ENCODE peak calls at places on chromosomes 3 and 15, in six cellular contexts. V, D, W, G, L and H are unnamed samples.

GRCh38 chr15:67146875-67147381 is 81.5 kb downstream of the SMAD3 start:
- DNase-seq in V (no peak), L (no peak), W (no peak), G (peak; percentile 93), D (peak; percentile 96), H (no peak)

GRCh38 chr15:31374489-31374888 is 47.9 kb downstream of the KLF13 start:
- DNase-seq in D (peak; percentile 15), V (no peak), G (no peak), W (no peak), L (no peak), H (no peak)

GRCh38 chr15:66906660-66907059 is 158.7 kb upstream of the SMAD3 start:
- DNase-seq in W (no peak), L (peak; percentile 8), G (no peak), V (no peak), D (no peak), H (no peak)

GRCh38 chr15:58391088-58391487 is 40.7 kb upstream of the LIPC start:
- DNase-seq in W (no peak), L (no peak), V (no peak), G (no peak), D (no peak), H (no peak)

GRCh38 chr3:114878119-114878839 is 268.8 kb downstream of the ZBTB20 start:
- DNase-seq in W (no peak), D (peak; percentile 80), L (no peak), G (peak; percentile 66), V (no peak), H (no peak)

GRCh38 chr3:195460355-195460754 is 17.5 kb upstream of the ACAP2 start:
- DNase-seq in L (no peak), W (no peak), D (no peak), G (no peak), V (no peak), H (no peak)

GRCh38 chr3:17602126-17602525 is 140.3 kb downstream of the TBC1D5 start:
- DNase-seq in L (no peak), W (no peak), V (no peak), D (peak; percentile 4), G (peak; percentile 57), H (no peak)

GRCh38 chr3:195171093-195171873 is 99.7 kb downstream of the XXYLT1 start:
- DNase-seq in W (no peak), L (no peak), G (no peak), V (no peak), D (no peak), H (no peak)

GRCh38 chr3:139772539-139773500 is 95.0 kb upstream of the NMNAT3 start:
- DNase-seq in D (peak; percentile 66), W (no peak), G (peak; percentile 99), V (no peak), L (no peak), H (peak; percentile 78)

GRCh38 chr15:73786518-73786917 is 33.4 kb upstream of the INSYN1 start:
- DNase-seq in G (no peak), D (no peak), V (no peak), W (no peak), L (peak; percentile 82), H (no peak)

GRCh38 chr3:185527364-185527763 is 25.0 kb downstream of the LIPH start:
- DNase-seq in L (no peak), V (no peak), W (no peak), G (no peak), D (no peak), H (no peak)

GRCh38 chr15:38708672-38709188 is 144.1 kb upstream of the RASGRP1 start:
- DNase-seq in V (no peak), D (no peak), L (no peak), G (peak; percentile 25), W (no peak), H (peak; percentile 17)

GRCh38 chr15:101171954-101172353 is 79.9 kb downstream of the CHSY1 start:
- DNase-seq in D (no peak), W (no peak), L (no peak), V (no peak), G (no peak), H (no peak)
- H3K4me1 ChIP-seq in D (peaks cover 36% of the 10 kb centered on the region), W (peaks cover 11% of the 10 kb centered on the region), L (no peaks in the 10 kb centered on the region), V (no peaks in the 10 kb centered on the region), G (peaks cover 59% of the 10 kb centered on the region), H (peaks cover 14% of the 10 kb centered on the region)

DNA sequence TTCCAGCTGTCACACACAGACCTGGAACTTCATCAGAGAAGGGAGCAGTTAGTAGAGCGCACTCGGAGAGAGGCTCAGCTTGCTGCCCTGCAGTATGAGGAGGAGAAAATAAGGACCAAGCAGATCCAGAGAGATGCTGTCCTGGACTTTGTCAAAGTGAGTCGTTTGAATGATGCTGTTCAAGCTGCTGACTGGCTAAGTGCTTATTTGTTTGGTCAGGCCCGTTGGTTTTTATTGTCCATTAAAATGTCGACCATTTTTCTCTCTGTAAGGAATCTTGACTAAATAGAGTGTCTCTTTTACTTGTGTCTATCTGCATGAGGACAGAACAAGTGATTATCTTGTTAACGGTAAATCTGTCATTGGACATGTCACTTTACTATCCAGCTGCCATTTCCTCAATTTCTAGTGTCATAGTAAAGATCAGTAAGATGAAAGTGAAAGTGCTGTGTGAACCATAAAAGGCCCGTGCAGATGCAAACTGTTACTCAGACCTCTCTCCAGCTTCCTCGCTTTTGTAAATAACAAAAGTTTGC is 56.9 kb downstream of the LRCH3 start:
- DNase-seq in L (no peak), D (peak; percentile 49), W (peak; percentile 58), V (no peak), G (no peak), H (no peak)
- H3K9ac ChIP-seq in L (no peak overlapping the region), D (peak overlapping the region; percentile 9), W (peak overlapping the region; percentile 47), V (no peak overlapping the region), G (no peak overlapping the region), H (peak overlapping the region; percentile 64)

GRCh38 chr3:12990781-12991480 is 82.3 kb downstream of the IQSEC1 start:
- DNase-seq in V (no peak), L (no peak), W (no peak), G (peak; percentile 88), D (peak; percentile 94), H (peak; percentile 85)

GRCh38 chr3:12986986-12987385 is 86.2 kb downstream of the IQSEC1 start:
- DNase-seq in W (no peak), V (no peak), L (no peak), D (no peak), G (no peak), H (no peak)

GRCh38 chr3:12987602-12988001 is 85.6 kb downstream of the IQSEC1 start:
- DNase-seq in L (no peak), W (no peak), V (no peak), D (no peak), G (no peak), H (no peak)

GRCh38 chr3:12990306-12990705 is 82.9 kb downstream of the IQSEC1 start:
- DNase-seq in L (no peak), G (no peak), V (no peak), D (peak; percentile 31), W (no peak), H (peak; percentile 74)

GRCh38 chr3:12988728-12989454 is 84.3 kb downstream of the IQSEC1 start:
- DNase-seq in V (no peak), D (no peak), W (no peak), L (no peak), G (no peak), H (no peak)
- H3K4me1 ChIP-seq in V (no peaks in the 10 kb centered on the region), D (peaks cover 13% of the 10 kb centered on the region), W (peaks cover 14% of the 10 kb centered on the region), L (no peaks in the 10 kb centered on the region), G (peaks cover 18% of the 10 kb centered on the region), H (peaks cover 19% of the 10 kb centered on the region)

DNA sequence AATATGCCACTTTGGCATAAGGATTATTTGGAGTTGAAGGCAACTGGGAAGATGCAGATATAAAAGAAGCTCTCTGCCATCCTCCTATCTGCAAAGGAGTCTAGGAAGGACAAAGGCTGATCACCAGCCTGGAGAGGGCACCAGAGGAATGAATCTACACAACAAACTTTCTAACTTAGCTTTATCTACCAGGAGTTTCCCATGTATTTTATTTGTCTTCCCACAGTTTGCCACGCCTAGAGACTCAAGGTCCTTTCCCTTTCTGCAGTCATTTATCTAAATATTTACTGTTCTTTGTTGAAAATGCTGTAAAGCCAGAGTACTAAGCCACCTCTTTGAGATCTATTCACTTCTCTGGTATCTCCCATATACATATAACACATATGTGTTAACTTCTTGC is 32.2 kb downstream of the GPR176 start:
- DNase-seq in G (no peak), D (peak; percentile 55), W (no peak), L (peak; percentile 47), V (peak; percentile 41), H (peak; percentile 76)
- H3K9ac ChIP-seq in G (no peak overlapping the region), D (no peak overlapping the region), W (no peak overlapping the region), L (peak overlapping the region; percentile 31), V (no peak overlapping the region), H (no peak overlapping the region)